ENCODE peak calls at places on chromosome 9, in nine cellular contexts. H is MM.1S, J is PC-3, I is fibroblast of lung, Y is DND-41, G is HCT116, O is IMR-90, N is neural progenitor cell, M is H9. T is an unnamed sample.

GRCh38 chr9:26301659-26302058 is 590.9 kb downstream of the CAAP1 start:
- DNase-seq in J (peak; percentile 37), I (no peak), G (no peak), H (no peak), M (no peak), O (no peak), N (no peak), Y (no peak), T (no peak)

GRCh38 chr9:21964925-21965385 is 29.2 kb downstream of the CDKN2A start:
- DNase-seq in Y (peak; percentile 34), G (no peak), M (peak; percentile 53), O (no peak), H (peak; percentile 13), J (peak; percentile 13), I (peak; percentile 62), N (peak; percentile 22), T (peak; percentile 57)

GRCh38 chr9:29118555-29118954 is 1545.3 kb upstream of the C9orf72 start:
- DNase-seq in I (no peak), M (no peak), H (no peak), Y (no peak), J (no peak), G (no peak), O (no peak), N (no peak), T (no peak)

GRCh38 chr9:89418112-89418872 is 79.6 kb downstream of the SEMA4D start:
- DNase-seq in Y (no peak), H (no peak), G (no peak), O (no peak), J (no peak), M (no peak), N (no peak), I (no peak), T (no peak)

GRCh38 chr9:31030741-31031202 is 1353.7 kb upstream of the ACO1 start:
- DNase-seq in H (no peak), G (no peak), J (peak; percentile 7), O (no peak), M (peak; percentile 41), I (peak; percentile 59), N (peak; percentile 69), Y (no peak), T (no peak)

GRCh38 chr9:93456504-93456903 is 3.1 kb upstream of the FAM120AOS start:
- DNase-seq in J (no peak), H (no peak), I (no peak), G (no peak), O (no peak), M (no peak), N (no peak), Y (no peak), T (no peak)

GRCh38 chr9:4741365-4742031 is 496 bp upstream of the AK3 start:
- DNase-seq in Y (no peak), M (peak; percentile 52), J (peak; percentile 18), I (no peak), N (no peak), G (no peak), O (no peak), H (no peak), T (peak; percentile 80)

GRCh38 chr9:107548298-107549142 is 59.0 kb upstream of the KLF4 start:
- DNase-seq in G (peak; percentile 59), M (no peak), Y (no peak), O (peak; percentile 96), H (no peak), I (peak; percentile 89), N (no peak), J (peak; percentile 89), T (no peak)

GRCh38 chr9:105661011-105661410 is 1.2 kb upstream of the TAL2 start:
- DNase-seq in M (no peak), H (no peak), G (no peak), O (no peak), N (no peak), I (no peak), Y (no peak), J (no peak), T (no peak)

GRCh38 chr9:123657921-123658320 is 272.0 kb downstream of the DENND1A start:
- DNase-seq in M (no peak), O (no peak), G (no peak), H (no peak), I (no peak), J (no peak), N (no peak), Y (no peak), T (no peak)

DNA sequence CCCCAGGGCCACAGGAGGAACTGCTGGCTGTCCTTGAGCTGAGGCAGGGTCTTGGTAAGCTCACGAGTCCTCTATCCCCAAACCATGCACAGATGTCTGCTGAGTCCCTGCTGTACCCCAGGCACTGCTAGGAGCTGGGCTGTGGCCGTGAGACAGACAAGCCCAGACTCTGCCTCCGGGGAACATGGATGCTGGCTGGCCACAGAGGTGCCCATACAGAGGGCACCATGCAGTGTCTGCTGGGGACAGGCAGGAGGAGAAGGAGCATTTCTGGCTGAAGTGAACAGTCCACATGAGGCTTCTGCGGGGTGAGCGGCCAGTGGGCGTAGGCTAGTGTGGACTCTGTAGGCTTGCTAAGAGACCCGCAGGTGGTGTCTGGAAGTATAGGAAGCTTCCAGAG is 4.8 kb upstream of the SEC16A start:
- DNase-seq in I (no peak), M (no peak), N (no peak), J (no peak), O (no peak), H (no peak), Y (no peak), G (no peak), T (no peak)
- H3K9ac ChIP-seq in I (no peak overlapping the region), M (no peak overlapping the region), N (no peak overlapping the region), J (no peak overlapping the region), O (no peak overlapping the region), H (no peak overlapping the region), Y (no peak overlapping the region), G (no peak overlapping the region), T (no peak overlapping the region)

DNA sequence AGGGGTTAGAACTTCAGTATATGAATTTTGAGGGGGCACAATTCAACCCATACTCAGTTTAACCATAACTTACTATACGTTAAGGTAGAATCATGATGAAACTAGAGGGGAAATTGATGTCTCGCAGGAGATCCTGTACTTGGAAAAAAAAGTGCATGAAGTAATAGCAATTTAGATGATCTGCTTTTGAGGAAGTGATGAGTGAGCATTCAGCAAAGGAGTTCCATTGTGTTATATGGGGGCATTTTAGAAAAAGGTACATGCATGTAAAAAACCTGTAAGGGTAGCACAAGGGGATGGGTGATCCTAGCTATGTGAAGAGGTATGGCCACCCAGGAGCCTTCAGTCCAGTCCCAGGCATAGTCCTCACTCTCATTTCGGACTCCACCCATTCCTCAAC is 14.8 kb upstream of the TMC1 start:
- DNase-seq in J (no peak), H (no peak), G (no peak), M (no peak), N (no peak), I (no peak), O (no peak), Y (no peak), T (no peak)
- H3K9ac ChIP-seq in J (no peak overlapping the region), H (no peak overlapping the region), G (no peak overlapping the region), M (no peak overlapping the region), N (no peak overlapping the region), I (no peak overlapping the region), O (no peak overlapping the region), Y (no peak overlapping the region), T (no peak overlapping the region)

GRCh38 chr9:137078701-137079400 is 1.5 kb downstream of the UAP1L1 start:
- DNase-seq in I (no peak), G (no peak), H (no peak), M (peak; percentile 77), J (no peak), O (no peak), N (peak; percentile 55), Y (no peak), T (peak; percentile 65)

GRCh38 chr9:137077758-137078693 is 709 bp downstream of the UAP1L1 start:
- DNase-seq in M (no peak), I (no peak), Y (no peak), G (no peak), H (peak; percentile 13), O (no peak), N (peak; percentile 44), J (no peak), T (peak; percentile 54)

GRCh38 chr9:137075275-137075775 is 2.0 kb upstream of the UAP1L1 start:
- DNase-seq in J (no peak), I (no peak), Y (no peak), M (peak; percentile 62), N (no peak), H (no peak), G (no peak), O (no peak), T (no peak)

GRCh38 chr9:137076636-137077009 is 694 bp upstream of the UAP1L1 start:
- DNase-seq in Y (no peak), N (no peak), O (no peak), J (no peak), G (no peak), H (no peak), M (peak; percentile 58), I (no peak), T (no peak)

GRCh38 chr9:137077010-137077747 is at the start of gene UAP1L1:
- DNase-seq in J (peak; percentile 26), N (peak; percentile 75), I (peak; percentile 57), O (peak; percentile 42), M (peak; percentile 72), G (no peak), H (peak; percentile 68), Y (no peak), T (peak; percentile 84)
- H3K9ac ChIP-seq in J (peak within 1 kb of the TSS; percentile 45), N (no peak within 1 kb of the TSS), I (peak within 1 kb of the TSS; percentile 59), O (peak within 1 kb of the TSS; percentile 78), M (no peak within 1 kb of the TSS), G (peak within 1 kb of the TSS; percentile 72), H (peak within 1 kb of the TSS; percentile 55), Y (no peak within 1 kb of the TSS), T (peak within 1 kb of the TSS; percentile 65)

DNA sequence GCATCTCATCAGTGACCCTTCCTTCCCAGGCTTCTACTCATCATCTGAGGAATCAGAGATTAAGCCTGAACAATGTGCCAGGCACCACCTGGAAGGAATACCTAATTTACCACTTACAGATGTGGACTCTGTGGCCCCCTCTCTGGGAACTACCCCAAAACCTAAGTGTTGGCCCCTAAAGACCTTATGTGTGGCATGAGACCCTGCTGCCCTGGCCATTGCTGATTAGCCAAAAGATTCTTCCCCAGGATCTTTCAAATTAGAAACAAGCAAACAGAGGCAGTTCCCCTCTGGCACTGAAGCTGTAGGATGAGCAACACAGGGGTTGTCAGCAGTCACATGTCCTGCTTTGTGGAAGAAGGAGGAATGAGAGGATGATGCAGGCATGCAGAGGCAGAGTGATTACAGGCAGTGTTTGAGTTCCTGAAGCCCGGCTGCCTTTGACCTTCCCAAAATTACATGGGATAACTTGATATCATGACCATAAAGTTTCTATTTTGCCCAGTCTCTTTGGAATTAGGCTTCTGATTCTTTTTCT is 10.6 kb downstream of the SPINK4 start:
- DNase-seq in I (peak; percentile 58), G (no peak), N (no peak), Y (no peak), H (peak; percentile 4), O (peak; percentile 85), J (no peak), M (no peak), T (no peak)
- H3K9ac ChIP-seq in I (no peak overlapping the region), G (no peak overlapping the region), N (no peak overlapping the region), Y (no peak overlapping the region), H (no peak overlapping the region), O (no peak overlapping the region), J (no peak overlapping the region), M (no peak overlapping the region), T (no peak overlapping the region)

T was measured in colonic mucosa.